ENCODE peak calls at places on chromosomes 12 and 14, in five cellular contexts. One of them, this sample, is unnamed.

GRCh38 chr12:75591628-75592027 is 80.2 kb upstream of the KRR1 start:
- DNase-seq in adrenal gland: no peak
- DNase-seq in GM12865: no peak
- DNase-seq in mesothelial cell of epicardium: no peak
- DNase-seq in Calu3: no peak
- DNase-seq in this sample: no peak

GRCh38 chr14:87081004-87081403 is 912.0 kb downstream of the GALC start:
- DNase-seq in adrenal gland: no peak
- DNase-seq in Calu3: no peak
- DNase-seq in mesothelial cell of epicardium: no peak
- DNase-seq in GM12865: no peak
- DNase-seq in this sample: no peak

GRCh38 chr14:61510736-61511557 is 184.4 kb upstream of the HIF1A start:
- DNase-seq in Calu3: no peak
- DNase-seq in GM12865: no peak
- DNase-seq in adrenal gland: no peak
- DNase-seq in mesothelial cell of epicardium: no peak
- DNase-seq in this sample: no peak

GRCh38 chr14:96384740-96385139 is 7.2 kb upstream of the AK7 start:
- DNase-seq in adrenal gland: no peak
- DNase-seq in Calu3: no peak
- DNase-seq in mesothelial cell of epicardium: no peak
- DNase-seq in GM12865: no peak
- DNase-seq in this sample: no peak

GRCh38 chr14:38001501-38001900 is 206.2 kb upstream of the SSTR1 start:
- DNase-seq in Calu3: no peak
- DNase-seq in mesothelial cell of epicardium: no peak
- DNase-seq in adrenal gland: no peak
- DNase-seq in GM12865: no peak
- DNase-seq in this sample: no peak

GRCh38 chr12:118375348-118375747 is 1.0 kb upstream of the SUDS3 start:
- DNase-seq in Calu3: no peak
- DNase-seq in mesothelial cell of epicardium: no peak
- DNase-seq in GM12865: no peak
- DNase-seq in adrenal gland: no peak
- DNase-seq in this sample: no peak

GRCh38 chr12:68356060-68356748 is 24.0 kb upstream of the MDM1 start:
- DNase-seq in adrenal gland: no peak
- DNase-seq in mesothelial cell of epicardium: no peak
- DNase-seq in Calu3: no peak
- DNase-seq in GM12865: no peak
- DNase-seq in this sample: no peak

GRCh38 chr12:3885179-3886094 is 12.2 kb upstream of the PARP11 start:
- DNase-seq in GM12865: peak
- DNase-seq in mesothelial cell of epicardium: no peak
- DNase-seq in Calu3: peak
- DNase-seq in adrenal gland: peak
- DNase-seq in this sample: no peak

GRCh38 chr12:94089891-94090290 is 58.5 kb upstream of the PLXNC1 start:
- DNase-seq in mesothelial cell of epicardium: no peak
- DNase-seq in Calu3: no peak
- DNase-seq in adrenal gland: no peak
- DNase-seq in GM12865: no peak
- DNase-seq in this sample: no peak

GRCh38 chr14:53953002-53953827 is 3.4 kb downstream of the BMP4 start:
- DNase-seq in Calu3: peak
- DNase-seq in adrenal gland: peak
- DNase-seq in mesothelial cell of epicardium: peak
- DNase-seq in GM12865: peak
- DNase-seq in this sample: peak

DNA sequence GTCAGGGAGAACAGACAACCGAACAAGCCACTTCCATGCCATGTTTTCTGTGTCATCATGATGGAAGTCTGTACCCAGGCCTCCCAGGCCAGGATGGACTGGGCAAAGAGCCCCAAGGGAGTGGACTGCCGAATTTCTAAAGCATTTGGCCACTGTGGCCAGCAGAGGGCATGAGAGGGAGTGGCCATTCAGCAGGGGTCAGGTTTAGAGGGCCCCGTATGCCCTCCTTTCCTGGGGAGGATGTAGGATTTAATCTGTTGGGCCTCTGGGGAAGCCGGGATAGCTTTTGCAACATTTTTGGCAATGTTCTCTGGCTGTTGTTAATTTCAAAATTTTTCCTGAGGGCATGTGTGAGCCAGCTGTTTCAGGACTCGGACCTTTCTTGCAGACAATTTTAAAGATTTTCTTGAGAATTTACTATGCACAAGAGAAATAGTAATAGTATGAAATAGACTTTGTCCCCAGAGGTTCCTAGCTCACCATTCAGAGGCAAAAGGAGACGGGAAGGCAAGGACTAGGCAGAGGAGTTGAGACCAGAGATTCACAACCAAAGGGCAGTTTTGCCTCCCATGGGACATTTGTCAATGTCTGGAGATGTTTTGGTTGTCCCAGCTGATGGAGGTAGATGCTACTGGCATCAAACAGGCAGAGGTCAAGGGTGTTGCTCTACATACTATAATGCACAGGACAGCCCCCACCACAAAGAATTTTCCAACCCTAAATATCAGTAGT is 18.0 kb downstream of the ACACB start:
- DNase-seq in GM12865: no peak
- DNase-seq in Calu3: peak
- DNase-seq in mesothelial cell of epicardium: no peak
- DNase-seq in adrenal gland: peak
- DNase-seq in this sample: no peak
- TF ChIP-seq CTCF in GM12865: peak
- TF ChIP-seq CTCF in Calu3: peak
- TF ChIP-seq CTCF in mesothelial cell of epicardium: peak
- TF ChIP-seq CTCF in adrenal gland: peak
- TF ChIP-seq CTCF in this sample: peak

GRCh38 chr14:69896080-69896479 is 16.9 kb downstream of the SMOC1 start:
- DNase-seq in adrenal gland: no peak
- DNase-seq in Calu3: no peak
- DNase-seq in GM12865: no peak
- DNase-seq in mesothelial cell of epicardium: no peak
- DNase-seq in this sample: no peak
- TF ChIP-seq CTCF in adrenal gland: no peak
- TF ChIP-seq CTCF in Calu3: no peak
- TF ChIP-seq CTCF in GM12865: no peak
- TF ChIP-seq CTCF in mesothelial cell of epicardium: no peak
- TF ChIP-seq CTCF in this sample: no peak

GRCh38 chr14:55382483-55382882 is 29.1 kb downstream of the ATG14 start:
- DNase-seq in adrenal gland: no peak
- DNase-seq in mesothelial cell of epicardium: no peak
- DNase-seq in GM12865: no peak
- DNase-seq in Calu3: no peak
- DNase-seq in this sample: no peak
- TF ChIP-seq CTCF in adrenal gland: no peak
- TF ChIP-seq CTCF in mesothelial cell of epicardium: no peak
- TF ChIP-seq CTCF in GM12865: no peak
- TF ChIP-seq CTCF in Calu3: no peak
- TF ChIP-seq CTCF in this sample: no peak

DNA sequence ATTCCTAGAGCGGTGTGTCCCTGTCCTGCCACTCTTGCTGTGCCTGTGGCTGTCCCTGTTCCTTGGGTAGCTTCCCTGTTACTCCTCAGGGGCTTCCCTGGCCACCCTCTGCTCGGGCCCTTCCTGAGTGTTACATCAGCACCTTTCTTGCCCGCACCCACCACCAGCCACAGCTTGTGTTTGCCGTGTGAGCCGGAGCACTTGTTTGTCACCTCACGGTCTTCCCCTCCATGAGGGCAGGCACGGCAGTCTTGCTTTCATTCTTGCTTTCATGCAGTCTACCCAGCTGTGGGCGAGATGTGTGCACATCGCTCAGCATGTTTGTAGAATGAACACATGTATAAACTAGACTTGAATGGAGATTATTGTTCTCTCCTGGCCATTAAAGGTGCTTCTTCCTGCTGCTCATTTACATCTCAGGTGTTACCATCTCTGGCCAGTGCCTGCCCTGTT is 42.0 kb downstream of the TRAF3 start:
- DNase-seq in Calu3: peak
- DNase-seq in GM12865: peak
- DNase-seq in adrenal gland: no peak
- DNase-seq in mesothelial cell of epicardium: no peak
- DNase-seq in this sample: no peak
- TF ChIP-seq CTCF in Calu3: no peak
- TF ChIP-seq CTCF in GM12865: no peak
- TF ChIP-seq CTCF in adrenal gland: no peak
- TF ChIP-seq CTCF in mesothelial cell of epicardium: no peak
- TF ChIP-seq CTCF in this sample: no peak

DNA sequence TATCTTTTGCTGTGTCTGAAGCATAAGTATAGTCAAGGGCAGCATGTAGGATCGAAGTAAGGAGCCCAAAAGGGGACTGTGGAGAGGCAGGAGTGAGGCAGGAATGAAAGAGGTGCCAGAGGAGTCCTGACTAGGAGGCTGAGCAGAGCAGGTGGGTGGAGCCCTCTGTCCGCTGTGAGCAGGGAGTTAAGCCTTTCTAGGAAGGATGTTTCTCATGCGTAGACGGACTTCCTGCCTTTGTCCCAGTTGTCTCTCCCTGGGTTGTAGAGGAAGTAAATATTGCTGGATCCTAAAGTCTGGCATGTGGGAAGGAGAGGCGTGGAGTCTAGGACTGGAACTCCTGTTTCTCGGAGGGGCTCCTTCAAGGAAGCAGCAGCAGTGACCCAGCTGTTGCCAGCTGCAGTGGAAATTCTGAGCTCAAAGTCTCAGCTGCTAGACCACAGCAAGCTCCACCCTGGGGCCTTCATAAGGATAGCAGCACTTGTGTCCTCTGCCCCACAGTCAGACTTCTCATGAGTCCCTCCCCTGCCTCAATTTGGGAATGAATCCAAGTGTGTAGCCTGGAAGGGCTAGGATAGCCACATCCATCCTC is 44.0 kb downstream of the RBMS2 start:
- DNase-seq in GM12865: peak
- DNase-seq in mesothelial cell of epicardium: peak
- DNase-seq in adrenal gland: peak
- DNase-seq in Calu3: no peak
- DNase-seq in this sample: no peak
- TF ChIP-seq CTCF in GM12865: no peak
- TF ChIP-seq CTCF in mesothelial cell of epicardium: no peak
- TF ChIP-seq CTCF in adrenal gland: no peak
- TF ChIP-seq CTCF in Calu3: no peak
- TF ChIP-seq CTCF in this sample: no peak

GRCh38 chr14:71086571-71086970 is 179.3 kb downstream of the PCNX1 start:
- DNase-seq in mesothelial cell of epicardium: no peak
- DNase-seq in GM12865: no peak
- DNase-seq in Calu3: no peak
- DNase-seq in adrenal gland: no peak
- DNase-seq in this sample: no peak
- TF ChIP-seq CTCF in mesothelial cell of epicardium: no peak
- TF ChIP-seq CTCF in GM12865: no peak
- TF ChIP-seq CTCF in Calu3: no peak
- TF ChIP-seq CTCF in adrenal gland: no peak
- TF ChIP-seq CTCF in this sample: no peak

DNA sequence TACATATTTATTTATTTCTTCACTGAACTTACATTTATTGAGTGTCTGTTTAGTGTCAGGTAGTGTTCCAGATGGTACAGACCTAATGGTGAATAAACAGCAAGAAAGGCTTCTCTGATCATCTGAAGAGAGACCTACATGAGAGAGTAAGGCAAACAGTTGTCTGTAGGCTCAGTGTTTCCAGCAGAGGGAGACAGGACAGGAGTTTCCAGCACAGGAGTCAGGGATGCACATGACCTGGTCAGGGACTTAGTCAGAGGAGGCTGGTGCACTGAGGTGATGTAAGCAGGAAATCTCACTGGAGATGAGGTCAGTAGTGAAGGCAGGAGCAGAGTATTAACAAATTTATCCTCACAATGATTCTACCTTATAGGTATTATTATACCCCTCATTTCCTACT is 233.2 kb downstream of the MDGA2 start:
- DNase-seq in Calu3: peak
- DNase-seq in mesothelial cell of epicardium: no peak
- DNase-seq in adrenal gland: peak
- DNase-seq in GM12865: no peak
- DNase-seq in this sample: no peak
- TF ChIP-seq CTCF in Calu3: no peak
- TF ChIP-seq CTCF in mesothelial cell of epicardium: no peak
- TF ChIP-seq CTCF in adrenal gland: no peak
- TF ChIP-seq CTCF in GM12865: no peak
- TF ChIP-seq CTCF in this sample: peak

DNA sequence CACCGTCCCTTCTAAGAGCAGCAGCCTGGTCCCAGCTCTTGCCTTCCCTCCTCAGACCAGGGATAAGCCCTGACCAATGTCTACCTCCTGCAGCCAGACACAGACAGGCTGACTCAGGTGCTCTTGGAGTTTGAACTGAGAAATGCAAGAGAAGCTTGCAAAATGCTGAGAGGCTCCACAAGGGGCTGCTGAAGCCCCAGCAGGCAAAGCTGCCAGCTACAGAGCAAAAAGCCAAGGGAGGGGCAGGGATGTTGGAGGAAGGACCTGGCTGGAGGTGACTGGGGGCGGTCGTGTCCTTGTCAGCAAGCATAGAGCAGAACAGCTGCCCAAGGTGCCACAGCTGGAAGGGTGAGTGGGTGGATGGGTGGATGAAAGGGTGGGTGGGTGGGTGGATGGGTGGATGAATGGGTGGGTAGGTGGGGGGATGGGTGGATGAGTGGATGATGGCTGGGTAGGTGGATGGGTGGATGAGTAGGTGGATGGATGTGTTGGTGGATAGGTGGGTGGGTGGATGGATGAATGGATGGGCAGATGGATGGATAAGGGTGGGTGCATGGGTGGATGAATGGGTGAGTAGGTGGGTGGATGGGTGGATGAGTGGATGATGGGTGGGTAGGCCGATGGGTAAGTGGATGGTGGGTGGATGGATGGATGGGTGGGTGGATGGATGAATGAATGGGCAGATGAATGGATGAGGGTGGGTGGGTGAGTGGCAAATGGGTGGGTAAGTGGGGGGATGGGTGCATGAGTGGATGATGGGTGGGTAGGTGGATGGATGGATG is 4.0 kb upstream of the INF2 start:
- DNase-seq in mesothelial cell of epicardium: no peak
- DNase-seq in adrenal gland: no peak
- DNase-seq in Calu3: no peak
- DNase-seq in GM12865: no peak
- DNase-seq in this sample: no peak
- TF ChIP-seq CTCF in mesothelial cell of epicardium: no peak
- TF ChIP-seq CTCF in adrenal gland: no peak
- TF ChIP-seq CTCF in Calu3: no peak
- TF ChIP-seq CTCF in GM12865: no peak
- TF ChIP-seq CTCF in this sample: no peak

DNA sequence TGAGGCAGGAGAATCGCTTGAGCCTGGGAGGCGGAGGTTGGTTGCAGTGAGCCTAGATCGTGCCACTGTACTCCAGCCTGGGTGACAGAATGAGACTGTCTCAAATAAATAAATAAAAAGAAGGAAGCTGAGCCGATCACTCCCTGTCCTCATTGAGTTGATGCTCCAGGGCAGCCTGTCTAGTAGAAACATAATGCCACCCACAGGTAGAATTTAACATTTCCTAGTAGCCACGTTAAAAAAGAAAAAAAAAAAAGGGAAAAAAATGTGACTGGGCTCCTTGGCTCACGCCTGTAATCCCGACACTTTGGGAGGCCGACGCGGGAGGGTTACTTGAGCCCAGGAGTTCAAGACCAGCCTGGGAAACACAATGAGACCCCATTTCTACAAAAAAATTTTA is 135.7 kb downstream of the SCARB1 start:
- DNase-seq in Calu3: no peak
- DNase-seq in adrenal gland: no peak
- DNase-seq in GM12865: no peak
- DNase-seq in mesothelial cell of epicardium: no peak
- DNase-seq in this sample: no peak
- TF ChIP-seq CTCF in Calu3: peak
- TF ChIP-seq CTCF in adrenal gland: peak
- TF ChIP-seq CTCF in GM12865: no peak
- TF ChIP-seq CTCF in mesothelial cell of epicardium: no peak
- TF ChIP-seq CTCF in this sample: no peak

This sample was measured in type B pancreatic cell.